ENCODE peak calls at places on chromosomes 16 and 17, in six cellular contexts. U is esophagus squamous epithelium, X is BJ, Z is choroid plexus epithelial cell, E is H1, N is astrocyte of the spinal cord. R is an unnamed sample.

GRCh38 chr16:69321080-69321479 is 9.3 kb downstream of the PDF start:
- DNase-seq in U (no peak), X (no peak), Z (no peak), E (no peak), N (no peak), R (no peak)

GRCh38 chr17:31318298-31319190 is 2.9 kb downstream of the EVI2A start:
- DNase-seq in U (no peak), X (no peak), Z (peak), E (no peak), N (peak), R (peak)

GRCh38 chr16:73066927-73067670 is 19.2 kb upstream of the ZFHX3 start:
- DNase-seq in U (no peak), X (no peak), Z (peak), E (no peak), N (peak), R (no peak)

GRCh38 chr17:6257339-6257738 is 177.6 kb downstream of the AIPL1 start:
- DNase-seq in U (no peak), X (no peak), Z (peak), E (no peak), N (peak), R (no peak)

GRCh38 chr17:63113167-63113566 is 147.1 kb downstream of the TANC2 start:
- DNase-seq in U (no peak), X (no peak), Z (peak), E (no peak), N (no peak), R (no peak)

GRCh38 chr17:13117616-13118015 is 99.8 kb upstream of the ELAC2 start:
- DNase-seq in U (no peak), X (no peak), Z (no peak), E (no peak), N (no peak), R (no peak)

GRCh38 chr17:17152385-17152784 is 53.7 kb downstream of the PLD6 start:
- DNase-seq in U (no peak), X (no peak), Z (no peak), E (no peak), N (no peak), R (peak)

GRCh38 chr17:45334701-45335677 is 18.2 kb upstream of the MAP3K14 start:
- DNase-seq in U (no peak), X (no peak), Z (no peak), E (no peak), N (no peak), R (no peak)

GRCh38 chr17:76385892-76386786 is 1.7 kb downstream of the SPHK1 start:
- DNase-seq in U (no peak), X (no peak), Z (peak), E (no peak), N (peak), R (peak)

GRCh38 chr17:79626156-79626890 is 15.5 kb upstream of the RBFOX3 start:
- DNase-seq in U (no peak), X (no peak), Z (no peak), E (no peak), N (no peak), R (no peak)

GRCh38 chr16:88370365-88370764 is 12.4 kb upstream of the ZNF469 start:
- DNase-seq in U (no peak), X (no peak), Z (no peak), E (no peak), N (no peak), R (no peak)

GRCh38 chr17:37725601-37726146 is 19.2 kb downstream of the HNF1B start:
- DNase-seq in U (no peak), X (no peak), Z (no peak), E (no peak), N (no peak), R (no peak)

GRCh38 chr17:80647746-80648145 is 103.1 kb downstream of the RPTOR start:
- DNase-seq in U (no peak), X (peak), Z (peak), E (no peak), N (peak), R (peak)

GRCh38 chr17:70105641-70106040 is 30.6 kb downstream of the KCNJ16 start:
- DNase-seq in U (no peak), X (no peak), Z (no peak), E (no peak), N (no peak), R (no peak)

GRCh38 chr16:81810894-81811538 is 31.9 kb downstream of the PLCG2 start:
- DNase-seq in U (no peak), X (no peak), Z (no peak), E (no peak), N (no peak), R (no peak)
- H3K4me3 ChIP-seq in U (no peak), X (no peak), Z (no peak), E (no peak), N (no peak), R (no peak)

GRCh38 chr16:982152-983043 is 828 bp downstream of the SOX8 start:
- DNase-seq in U (no peak), X (no peak), Z (no peak), E (no peak), N (no peak), R (no peak)
- H3K4me3 ChIP-seq in U (peak), X (no peak), Z (no peak), E (peak), N (no peak), R (no peak)

DNA sequence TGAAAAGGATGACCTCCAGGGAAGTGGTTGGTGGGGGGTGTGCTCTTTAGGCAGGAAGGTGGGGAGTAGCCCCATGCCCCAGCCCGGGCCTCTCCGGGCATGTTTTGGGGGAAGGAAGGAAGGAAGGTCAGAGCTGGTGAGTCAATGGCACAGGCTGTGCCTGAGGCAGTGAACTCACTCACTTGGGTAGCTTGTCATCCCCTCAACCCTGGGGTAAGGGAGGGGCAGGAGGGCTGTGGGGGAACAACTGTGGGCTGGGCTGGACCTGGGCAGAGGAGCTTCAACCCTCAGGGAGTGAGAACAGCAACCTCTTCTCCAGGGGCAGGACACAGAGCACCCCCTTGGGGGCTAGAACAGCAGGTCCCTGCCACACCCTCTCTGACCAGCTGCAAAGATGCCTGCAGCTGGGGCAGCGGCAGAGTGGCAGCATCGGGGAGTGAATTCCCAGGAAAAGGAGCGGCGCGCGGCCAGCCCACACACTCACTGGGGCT is 6.3 kb downstream of the CSF3 start:
- DNase-seq in U (no peak), X (peak), Z (peak), E (no peak), N (peak), R (peak)
- H3K4me3 ChIP-seq in U (no peak), X (no peak), Z (no peak), E (no peak), N (no peak), R (no peak)

GRCh38 chr16:5979905-5980550 is 882.4 kb upstream of the EEF2KMT start:
- DNase-seq in U (no peak), X (no peak), Z (no peak), E (no peak), N (no peak), R (no peak)

GRCh38 chr16:5977329-5977728 is 879.7 kb upstream of the EEF2KMT start:
- DNase-seq in U (no peak), X (no peak), Z (no peak), E (no peak), N (no peak), R (no peak)

DNA sequence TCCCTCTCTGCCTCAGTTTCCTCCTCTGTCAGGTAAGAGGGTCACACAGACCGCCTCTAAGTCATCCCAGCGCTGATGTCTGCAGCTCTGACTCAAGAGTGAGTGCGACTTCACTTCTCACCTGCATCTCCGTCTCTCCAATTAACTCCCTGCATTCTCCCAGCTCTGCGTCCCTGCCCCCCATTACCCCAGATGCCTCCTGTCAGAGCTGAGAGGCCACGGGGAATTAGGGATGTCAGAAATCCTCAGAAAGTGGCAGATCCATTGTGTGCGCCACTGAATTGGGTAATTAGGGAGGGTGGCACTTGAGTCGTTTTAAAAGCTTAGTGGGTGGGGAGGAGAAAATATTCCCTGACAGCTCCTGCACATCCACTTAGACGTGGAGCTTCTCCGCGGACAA is 885.4 kb upstream of the EEF2KMT start:
- DNase-seq in U (no peak), X (no peak), Z (no peak), E (no peak), N (no peak), R (no peak)
- H3K4me3 ChIP-seq in U (no peak), X (no peak), Z (no peak), E (no peak), N (no peak), R (no peak)

GRCh38 chr17:82105417-82105881 is 7.4 kb upstream of the FASN start:
- DNase-seq in U (no peak), X (no peak), Z (no peak), E (no peak), N (no peak), R (no peak)
- H3K4me3 ChIP-seq in U (peak), X (no peak), Z (no peak), E (no peak), N (no peak), R (no peak)

DNA sequence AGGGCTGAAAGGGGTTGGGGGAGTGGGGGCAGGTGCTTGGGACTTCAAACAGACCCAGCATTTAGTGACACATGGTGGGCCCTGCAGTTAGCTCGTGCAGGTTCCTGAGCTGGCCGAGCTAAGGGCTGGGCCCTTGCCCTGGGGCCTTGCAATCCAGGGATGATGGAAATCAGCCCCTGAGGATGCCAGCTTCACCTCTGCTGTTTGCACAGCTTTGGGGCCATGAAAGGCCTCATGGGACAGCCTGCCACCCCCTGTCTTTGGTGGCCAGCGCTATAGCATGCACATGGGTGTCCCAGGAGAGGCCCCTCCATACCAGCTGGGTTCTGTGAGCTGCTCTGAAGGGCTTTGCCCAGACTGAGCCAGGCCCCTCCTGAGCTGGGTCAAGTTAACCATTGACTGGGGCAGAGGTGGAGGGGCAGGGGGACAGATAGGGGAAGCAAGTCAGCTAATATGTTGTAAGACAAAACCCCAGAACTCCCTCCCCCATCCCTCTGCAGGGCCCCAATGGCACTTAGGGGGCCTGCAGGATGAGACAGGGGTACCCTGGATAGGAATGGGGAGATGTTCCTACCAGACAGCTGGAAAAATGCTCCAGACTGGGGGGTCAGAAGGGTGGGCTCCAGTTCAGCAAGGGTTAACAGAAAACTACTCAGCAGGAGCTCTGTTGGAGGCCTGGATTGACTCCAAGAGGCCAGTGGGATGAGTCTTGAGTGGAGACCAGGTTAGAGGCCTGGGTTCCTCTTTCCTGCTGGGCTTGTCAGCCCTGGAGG is 679 bp downstream of the PRR15L start:
- DNase-seq in U (no peak), X (no peak), Z (peak), E (no peak), N (no peak), R (no peak)
- H3K4me3 ChIP-seq in U (peak), X (no peak), Z (no peak), E (peak), N (no peak), R (no peak)

DNA sequence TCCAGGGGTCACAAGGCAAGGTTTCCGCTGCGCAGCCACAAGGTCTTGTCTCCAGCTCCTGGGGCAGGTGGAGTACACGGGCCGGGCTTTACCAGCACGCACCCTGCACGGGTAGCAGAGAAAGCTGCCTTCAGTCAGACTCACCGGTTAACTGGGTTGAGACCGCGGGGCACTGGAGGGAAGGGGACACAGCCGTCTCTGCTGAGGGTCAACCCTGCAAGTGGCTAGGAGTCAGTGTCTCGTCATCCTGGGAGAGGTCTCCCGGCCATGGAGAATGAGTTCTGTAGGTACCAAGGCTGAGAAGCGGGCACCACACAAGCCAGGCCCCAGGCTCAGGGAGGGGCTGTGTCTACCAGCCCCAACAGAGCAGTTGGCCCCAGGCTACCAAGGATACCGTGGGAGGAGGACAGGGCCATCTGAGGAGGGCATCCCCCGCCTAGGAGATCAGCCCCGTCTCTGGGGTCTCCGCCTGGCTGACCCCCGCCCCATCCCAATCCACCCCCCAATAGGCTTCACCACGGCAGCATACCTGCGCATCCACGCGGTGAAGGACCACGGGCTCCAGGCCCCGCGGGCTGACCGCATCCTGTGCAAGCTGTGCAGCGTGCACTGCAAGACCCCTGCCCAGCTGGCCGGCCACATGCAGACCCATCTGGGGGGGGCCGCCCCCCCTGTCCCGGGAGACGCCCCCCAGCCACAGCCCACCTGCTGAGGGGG is 2.8 kb upstream of the PRRT2 start:
- DNase-seq in U (no peak), X (no peak), Z (no peak), E (no peak), N (no peak), R (no peak)
- H3K4me3 ChIP-seq in U (peak), X (no peak), Z (peak), E (peak), N (peak), R (peak)